ENCODE peak calls at places on chromosomes 11 and 22, in nine cellular contexts. N is HCT116, A is heart left ventricle, G is neuronal stem cell, F is tibial nerve, H is upper lobe of right lung, V is Peyer's patch, L is uterus, Y is GM23248. R is an unnamed sample. For H3K27me3 and H3K4me1, the result is how much of the 10 kb centered on the place peaks cover.

GRCh38 chr11:27423125-27423524 is 49.5 kb downstream of the LGR4 start:
- DNase-seq in N (no peak), A (no peak), G (no peak), F (peak), H (no peak), V (no peak), L (peak), Y (peak), R (no peak)

GRCh38 chr22:17250380-17251129 is 31.3 kb upstream of the ADA2 start:
- DNase-seq in N (no peak), A (no peak), G (no peak), F (no peak), H (no peak), V (no peak), L (no peak), Y (no peak), R (no peak)

GRCh38 chr11:83521647-83522596 is 235.8 kb upstream of the CCDC90B start:
- DNase-seq in N (no peak), A (no peak), G (no peak), F (no peak), H (no peak), V (no peak), L (no peak), Y (peak), R (no peak)

GRCh38 chr11:2257023-2257700 is 13.2 kb downstream of the ASCL2 start:
- DNase-seq in N (no peak), A (peak), G (no peak), F (no peak), H (no peak), V (no peak), L (no peak), Y (no peak), R (peak)

GRCh38 chr11:19243601-19244000 is 2.9 kb upstream of the E2F8 start:
- DNase-seq in N (no peak), A (no peak), G (no peak), F (no peak), H (no peak), V (no peak), L (no peak), Y (no peak), R (no peak)

GRCh38 chr11:8011981-8012444 is 24.9 kb downstream of the EIF3F start:
- DNase-seq in N (no peak), A (no peak), G (no peak), F (no peak), H (no peak), V (no peak), L (no peak), Y (peak), R (no peak)

GRCh38 chr11:104091281-104092071 is 55.0 kb downstream of the DDI1 start:
- DNase-seq in N (no peak), A (no peak), G (no peak), F (no peak), H (no peak), V (no peak), L (no peak), Y (no peak), R (no peak)

GRCh38 chr22:23501708-23502107 is 78.4 kb downstream of the IGLL1 start:
- DNase-seq in N (no peak), A (peak), G (no peak), F (no peak), H (peak), V (no peak), L (no peak), Y (no peak), R (peak)

GRCh38 chr11:112289588-112290461 is 29.2 kb upstream of the PLET1 start:
- DNase-seq in N (no peak), A (peak), G (peak), F (peak), H (peak), V (peak), L (peak), Y (peak), R (peak)

GRCh38 chr11:64036081-64037026 is 623 bp downstream of the FLRT1 start:
- DNase-seq in N (no peak), A (no peak), G (no peak), F (no peak), H (no peak), V (no peak), L (peak), Y (peak), R (peak)

GRCh38 chr11:118211006-118211405 is 13.8 kb downstream of the JAML start:
- DNase-seq in N (no peak), A (no peak), G (peak), F (no peak), H (no peak), V (no peak), L (no peak), Y (peak), R (no peak)

GRCh38 chr22:34038801-34039200 is 118.5 kb upstream of the LARGE1 start:
- DNase-seq in N (no peak), A (no peak), G (no peak), F (no peak), H (no peak), V (no peak), L (no peak), Y (no peak), R (no peak)

GRCh38 chr22:33400891-33401290 is 342.7 kb upstream of the SYN3 start:
- DNase-seq in N (no peak), A (no peak), G (no peak), F (no peak), H (no peak), V (no peak), L (no peak), Y (no peak), R (no peak)

GRCh38 chr11:130403301-130403804 is 25.1 kb downstream of the ADAMTS8 start:
- DNase-seq in N (no peak), A (peak), G (no peak), F (no peak), H (no peak), V (no peak), L (peak), Y (peak), R (peak)

GRCh38 chr11:66739983-66740382 is 11.0 kb upstream of the SPTBN2 start:
- DNase-seq in N (no peak), A (no peak), G (no peak), F (no peak), H (no peak), V (no peak), L (no peak), Y (peak), R (no peak)

GRCh38 chr11:31254411-31254810 is 115.1 kb downstream of the DCDC1 start:
- DNase-seq in N (no peak), A (no peak), G (no peak), F (no peak), H (no peak), V (no peak), L (no peak), Y (peak), R (no peak)

GRCh38 chr11:117506856-117507425 is 179.3 kb downstream of the CEP164 start:
- DNase-seq in N (no peak), A (no peak), G (no peak), F (no peak), H (no peak), V (no peak), L (no peak), Y (no peak), R (no peak)

GRCh38 chr11:96082002-96082899 is 158.3 kb upstream of the MTMR2 start:
- DNase-seq in N (no peak), A (no peak), G (no peak), F (no peak), H (no peak), V (no peak), L (no peak), Y (no peak), R (no peak)

GRCh38 chr22:37880668-37881440 is 25.2 kb upstream of the MICALL1 start:
- DNase-seq in N (no peak), A (no peak), G (no peak), F (no peak), H (no peak), V (no peak), L (peak), Y (peak), R (no peak)

GRCh38 chr22:37887610-37888378 is 18.3 kb upstream of the MICALL1 start:
- DNase-seq in N (no peak), A (no peak), G (no peak), F (peak), H (no peak), V (no peak), L (peak), Y (peak), R (no peak)

GRCh38 chr22:37884420-37884819 is 21.7 kb upstream of the MICALL1 start:
- DNase-seq in N (no peak), A (no peak), G (no peak), F (no peak), H (no peak), V (no peak), L (peak), Y (peak), R (no peak)
- H3K27ac ChIP-seq in N (no peak), A (no peak), G (no peak), F (no peak), H (no peak), V (no peak), L (peak), Y (peak), R (no peak)

DNA sequence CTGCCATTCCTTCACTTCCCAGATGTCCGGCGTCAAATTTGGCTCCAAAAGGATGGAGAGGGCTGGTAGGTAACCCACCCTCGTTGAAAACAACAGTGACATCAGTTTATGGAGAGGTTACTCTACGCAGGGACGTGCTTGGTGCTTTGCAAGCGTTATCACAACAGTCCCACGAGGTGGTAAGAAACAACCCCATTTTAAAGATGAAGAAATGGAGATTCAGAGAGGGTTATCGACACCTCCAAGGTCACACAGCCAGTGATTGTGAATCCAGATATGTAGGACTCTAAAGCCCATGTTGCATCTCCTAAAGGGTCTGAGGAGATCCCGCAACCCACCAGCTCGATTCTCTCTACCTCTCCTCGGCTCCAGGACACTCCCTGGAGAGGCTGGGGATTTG is 773 bp downstream of the MIAT start:
- DNase-seq in N (no peak), A (no peak), G (no peak), F (no peak), H (no peak), V (no peak), L (no peak), Y (peak), R (no peak)
- H3K27me3 ChIP-seq in N (under half), A (half or more), G (under half), F (under half), H (under half), V (under half), L (under half), Y (under half), R (under half)

GRCh38 chr11:33703234-33703633 is 2.6 kb upstream of the C11orf91 start:
- DNase-seq in N (no peak), A (no peak), G (no peak), F (no peak), H (no peak), V (no peak), L (no peak), Y (no peak), R (no peak)

GRCh38 chr11:33701831-33702230 is 1.2 kb upstream of the C11orf91 start:
- DNase-seq in N (no peak), A (no peak), G (no peak), F (peak), H (no peak), V (no peak), L (no peak), Y (peak), R (no peak)

GRCh38 chr11:33701302-33701701 is 676 bp upstream of the C11orf91 start:
- DNase-seq in N (no peak), A (no peak), G (no peak), F (no peak), H (no peak), V (no peak), L (no peak), Y (peak), R (no peak)

GRCh38 chr11:33704240-33705002 is 3.8 kb upstream of the C11orf91 start:
- DNase-seq in N (no peak), A (no peak), G (no peak), F (no peak), H (no peak), V (no peak), L (no peak), Y (peak), R (no peak)

GRCh38 chr11:33703771-33704170 is 3.1 kb upstream of the C11orf91 start:
- DNase-seq in N (no peak), A (no peak), G (no peak), F (no peak), H (peak), V (no peak), L (peak), Y (peak), R (no peak)
- H3K4me1 ChIP-seq in N (half or more), A (half or more), G (under half), F (under half), H (half or more), V (under half), L (under half), Y (half or more), R (under half)

DNA sequence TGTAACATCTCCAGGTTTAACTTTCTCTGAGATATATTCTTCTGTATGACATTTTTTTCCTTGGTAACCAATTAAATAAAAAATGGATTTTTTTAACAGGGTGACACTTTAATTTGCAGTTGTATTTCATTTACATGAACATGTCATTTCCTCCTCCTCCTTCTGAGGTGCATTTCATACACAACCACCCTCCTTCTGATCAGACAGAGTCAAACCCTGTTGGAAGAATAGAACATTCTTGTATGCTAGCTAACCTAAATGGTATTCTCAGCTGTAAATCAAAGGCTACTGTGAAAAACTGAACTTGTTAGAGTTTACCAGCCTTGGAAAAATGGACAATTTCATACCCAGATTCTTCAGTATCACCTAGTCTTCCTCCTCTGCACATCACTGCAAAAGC is 52.7 kb upstream of the CHRM4 start:
- DNase-seq in N (no peak), A (no peak), G (no peak), F (no peak), H (no peak), V (no peak), L (no peak), Y (peak), R (no peak)
- H3K27ac ChIP-seq in N (no peak), A (no peak), G (no peak), F (no peak), H (no peak), V (no peak), L (no peak), Y (no peak), R (no peak)

GRCh38 chr22:46982635-46983034 is 220.2 kb downstream of the TBC1D22A start:
- DNase-seq in N (no peak), A (no peak), G (no peak), F (no peak), H (no peak), V (no peak), L (no peak), Y (no peak), R (no peak)
- H3K27me3 ChIP-seq in N (under half), A (under half), G (under half), F (under half), H (under half), V (under half), L (under half), Y (under half), R (under half)

GRCh38 chr11:121441533-121441932 is 10.6 kb upstream of the SORL1 start:
- DNase-seq in N (no peak), A (no peak), G (no peak), F (no peak), H (no peak), V (no peak), L (no peak), Y (no peak), R (no peak)
- H3K4me1 ChIP-seq in N (under half), A (under half), G (under half), F (under half), H (under half), V (under half), L (under half), Y (under half), R (under half)

DNA sequence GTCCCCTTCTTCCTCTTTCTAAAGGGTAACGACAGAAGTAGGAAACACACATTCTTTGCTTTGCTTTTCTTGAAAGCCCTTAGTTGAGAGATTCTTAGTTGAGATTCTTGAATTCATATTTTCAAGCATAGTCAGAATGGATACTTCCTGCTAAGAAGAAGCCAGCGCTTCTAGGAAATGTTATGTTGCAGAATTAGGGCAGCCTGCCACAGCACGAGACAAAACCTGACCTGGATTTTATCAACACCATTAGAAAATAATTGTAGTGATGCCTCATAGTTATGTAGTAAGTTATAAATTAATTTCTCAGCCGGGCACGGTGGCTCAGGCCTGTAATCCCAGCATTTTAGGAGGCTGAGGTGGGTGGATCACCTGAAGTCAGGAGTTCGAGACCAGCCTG is 37.9 kb upstream of the NUP160 start:
- DNase-seq in N (no peak), A (no peak), G (no peak), F (peak), H (no peak), V (no peak), L (peak), Y (peak), R (no peak)
- H3K27ac ChIP-seq in N (no peak), A (peak), G (no peak), F (peak), H (peak), V (no peak), L (no peak), Y (peak), R (no peak)

GRCh38 chr22:49081926-49082325 is 745.7 kb downstream of the BRD1 start:
- DNase-seq in N (no peak), A (no peak), G (no peak), F (no peak), H (peak), V (no peak), L (no peak), Y (no peak), R (no peak)

GRCh38 chr22:49079027-49079725 is 748.5 kb downstream of the BRD1 start:
- DNase-seq in N (no peak), A (no peak), G (no peak), F (no peak), H (peak), V (no peak), L (no peak), Y (no peak), R (no peak)

GRCh38 chr22:49079743-49080500 is 747.8 kb downstream of the BRD1 start:
- DNase-seq in N (no peak), A (no peak), G (no peak), F (no peak), H (peak), V (no peak), L (no peak), Y (no peak), R (no peak)

GRCh38 chr22:49080631-49081030 is 747.0 kb downstream of the BRD1 start:
- DNase-seq in N (no peak), A (no peak), G (no peak), F (no peak), H (peak), V (no peak), L (no peak), Y (no peak), R (peak)

GRCh38 chr22:49081261-49081666 is 746.4 kb downstream of the BRD1 start:
- DNase-seq in N (no peak), A (no peak), G (no peak), F (no peak), H (peak), V (no peak), L (no peak), Y (no peak), R (no peak)
- H3K27me3 ChIP-seq in N (under half), A (under half), G (under half), F (under half), H (under half), V (under half), L (under half), Y (under half), R (under half)

GRCh38 chr11:16893456-16894076 is 120.6 kb downstream of the PLEKHA7 start:
- DNase-seq in N (no peak), A (no peak), G (no peak), F (no peak), H (no peak), V (no peak), L (no peak), Y (no peak), R (no peak)

GRCh38 chr11:16891964-16892363 is 122.2 kb downstream of the PLEKHA7 start:
- DNase-seq in N (no peak), A (no peak), G (no peak), F (no peak), H (no peak), V (no peak), L (no peak), Y (peak), R (no peak)

GRCh38 chr11:16890442-16890841 is 123.8 kb downstream of the PLEKHA7 start:
- DNase-seq in N (no peak), A (no peak), G (no peak), F (no peak), H (no peak), V (no peak), L (no peak), Y (no peak), R (no peak)

GRCh38 chr11:16889905-16890304 is 124.3 kb downstream of the PLEKHA7 start:
- DNase-seq in N (no peak), A (no peak), G (no peak), F (no peak), H (no peak), V (no peak), L (no peak), Y (no peak), R (no peak)

GRCh38 chr11:16891170-16891569 is 123.0 kb downstream of the PLEKHA7 start:
- DNase-seq in N (no peak), A (no peak), G (no peak), F (no peak), H (no peak), V (no peak), L (no peak), Y (no peak), R (no peak)
- H3K4me1 ChIP-seq in N (under half), A (under half), G (under half), F (under half), H (under half), V (under half), L (under half), Y (under half), R (under half)

GRCh38 chr11:93738647-93739081 is 2.6 kb downstream of the TAF1D start:
- DNase-seq in N (no peak), A (no peak), G (no peak), F (no peak), H (no peak), V (no peak), L (no peak), Y (no peak), R (no peak)

GRCh38 chr11:93741882-93742226 is 382 bp downstream of the C11orf54 start:
- DNase-seq in N (no peak), A (no peak), G (no peak), F (peak), H (no peak), V (no peak), L (peak), Y (peak), R (no peak)

GRCh38 chr11:93740031-93740801 is 1.1 kb downstream of the TAF1D start:
- DNase-seq in N (no peak), A (no peak), G (no peak), F (no peak), H (peak), V (peak), L (no peak), Y (peak), R (no peak)

GRCh38 chr11:93741094-93741881 is at the start of the genes C11orf54 and TAF1D:
- DNase-seq in N (peak), A (peak), G (peak), F (peak), H (peak), V (peak), L (peak), Y (peak), R (peak)

GRCh38 chr11:93740802-93741093 is 547 bp downstream of the TAF1D start:
- DNase-seq in N (no peak), A (peak), G (peak), F (peak), H (peak), V (peak), L (peak), Y (peak), R (peak)
- H3K27ac ChIP-seq in N (peak), A (peak), G (peak), F (peak), H (peak), V (peak), L (peak), Y (peak), R (peak)